ENCODE peak calls at places on chromosomes 4 and X, in five cellular contexts. One of them, this sample, is unnamed.

GRCh38 chr4:5615496-5616075 is 92.8 kb downstream of the EVC2 start:
- DNase-seq in HFF-Myc: no peak
- DNase-seq in left ventricle myocardium inferior: no peak
- DNase-seq in transverse colon: no peak
- DNase-seq in mesendoderm: peak
- DNase-seq in this sample: no peak

GRCh38 chrX:71102292-71102691 is 4.2 kb downstream of the CXorf65 start:
- DNase-seq in HFF-Myc: no peak
- DNase-seq in left ventricle myocardium inferior: no peak
- DNase-seq in transverse colon: no peak
- DNase-seq in mesendoderm: no peak
- DNase-seq in this sample: no peak

GRCh38 chr4:140851032-140851636 is 94.9 kb upstream of the TBC1D9 start:
- DNase-seq in HFF-Myc: peak
- DNase-seq in left ventricle myocardium inferior: no peak
- DNase-seq in transverse colon: peak
- DNase-seq in mesendoderm: peak
- DNase-seq in this sample: no peak

GRCh38 chr4:37639551-37640293 is 46.5 kb downstream of the RELL1 start:
- DNase-seq in HFF-Myc: no peak
- DNase-seq in left ventricle myocardium inferior: no peak
- DNase-seq in transverse colon: no peak
- DNase-seq in mesendoderm: no peak
- DNase-seq in this sample: no peak

GRCh38 chr4:151541438-151542071 is 132.6 kb downstream of the FHIP1A start:
- DNase-seq in HFF-Myc: peak
- DNase-seq in left ventricle myocardium inferior: no peak
- DNase-seq in transverse colon: no peak
- DNase-seq in mesendoderm: peak
- DNase-seq in this sample: peak

GRCh38 chrX:70001708-70002341 is 47.9 kb downstream of the AWAT2 start:
- DNase-seq in HFF-Myc: no peak
- DNase-seq in left ventricle myocardium inferior: no peak
- DNase-seq in transverse colon: no peak
- DNase-seq in mesendoderm: no peak
- DNase-seq in this sample: no peak

GRCh38 chr4:129641179-129641578 is 545.2 kb downstream of the C4orf33 start:
- DNase-seq in HFF-Myc: peak
- DNase-seq in left ventricle myocardium inferior: peak
- DNase-seq in transverse colon: peak
- DNase-seq in mesendoderm: peak
- DNase-seq in this sample: no peak

GRCh38 chr4:81635747-81636146 is 164.0 kb upstream of the RASGEF1B start:
- DNase-seq in HFF-Myc: no peak
- DNase-seq in left ventricle myocardium inferior: no peak
- DNase-seq in transverse colon: peak
- DNase-seq in mesendoderm: no peak
- DNase-seq in this sample: no peak

GRCh38 chr4:118265312-118266144 is 87.3 kb downstream of the PRSS12 start:
- DNase-seq in HFF-Myc: no peak
- DNase-seq in left ventricle myocardium inferior: no peak
- DNase-seq in transverse colon: peak
- DNase-seq in mesendoderm: no peak
- DNase-seq in this sample: no peak

GRCh38 chr4:133594246-133595207 is 445.4 kb downstream of the PCDH10 start:
- DNase-seq in HFF-Myc: no peak
- DNase-seq in left ventricle myocardium inferior: no peak
- DNase-seq in transverse colon: no peak
- DNase-seq in mesendoderm: peak
- DNase-seq in this sample: peak

GRCh38 chr4:159382875-159383568 is 280.1 kb downstream of the RAPGEF2 start:
- DNase-seq in HFF-Myc: no peak
- DNase-seq in left ventricle myocardium inferior: no peak
- DNase-seq in transverse colon: no peak
- DNase-seq in mesendoderm: peak
- DNase-seq in this sample: no peak
- H3K4me3 ChIP-seq in HFF-Myc: no peak
- H3K4me3 ChIP-seq in left ventricle myocardium inferior: peak
- H3K4me3 ChIP-seq in transverse colon: no peak
- H3K4me3 ChIP-seq in mesendoderm: no peak
- H3K4me3 ChIP-seq in this sample: no peak

DNA sequence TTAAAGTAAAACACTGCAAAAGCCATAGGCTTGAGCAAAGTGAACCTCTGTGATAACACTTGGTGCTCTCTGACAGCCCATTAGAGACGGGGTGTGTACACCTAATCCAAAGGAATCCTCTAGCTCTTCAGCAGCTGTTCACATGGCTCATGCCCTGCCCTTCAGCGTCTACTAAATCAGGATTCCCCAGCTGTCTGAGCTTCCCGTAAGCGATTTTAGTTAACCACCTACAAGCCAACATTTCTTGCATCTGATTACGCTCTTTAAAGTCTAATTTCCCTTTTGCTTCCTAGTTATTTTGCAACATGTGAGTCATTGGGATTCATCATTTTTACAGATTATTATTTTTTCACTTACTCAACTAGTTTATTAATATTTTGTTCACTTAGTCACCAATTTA is 6.5 kb downstream of the DMD start:
- DNase-seq in HFF-Myc: no peak
- DNase-seq in left ventricle myocardium inferior: no peak
- DNase-seq in transverse colon: no peak
- DNase-seq in mesendoderm: no peak
- DNase-seq in this sample: no peak
- H3K4me3 ChIP-seq in HFF-Myc: no peak
- H3K4me3 ChIP-seq in left ventricle myocardium inferior: peak
- H3K4me3 ChIP-seq in transverse colon: no peak
- H3K4me3 ChIP-seq in mesendoderm: no peak
- H3K4me3 ChIP-seq in this sample: no peak

DNA sequence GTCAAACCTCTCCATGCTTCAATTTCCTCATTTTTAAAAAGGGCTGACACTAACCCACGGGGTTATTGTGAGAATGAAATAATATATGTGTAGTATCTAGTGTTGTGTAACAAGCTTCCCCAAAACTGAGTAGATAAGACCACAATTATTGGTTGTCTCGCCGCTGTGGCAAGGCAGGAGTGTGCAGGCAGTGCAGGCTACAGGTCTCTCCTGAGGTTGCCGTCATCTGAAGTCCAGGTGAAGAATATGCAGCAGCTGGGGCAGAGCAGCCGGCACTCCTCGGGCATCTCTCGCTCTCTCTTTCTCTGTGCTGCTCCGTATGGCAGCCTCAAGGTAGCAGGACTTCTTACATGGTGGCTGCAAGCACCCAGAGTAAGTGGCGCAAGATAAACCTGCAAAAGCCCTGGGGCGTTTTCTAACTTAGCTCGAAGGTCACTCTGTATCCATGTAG is 31.0 kb downstream of the RAB33B start:
- DNase-seq in HFF-Myc: no peak
- DNase-seq in left ventricle myocardium inferior: no peak
- DNase-seq in transverse colon: no peak
- DNase-seq in mesendoderm: no peak
- DNase-seq in this sample: no peak
- H3K4me3 ChIP-seq in HFF-Myc: no peak
- H3K4me3 ChIP-seq in left ventricle myocardium inferior: no peak
- H3K4me3 ChIP-seq in transverse colon: no peak
- H3K4me3 ChIP-seq in mesendoderm: no peak
- H3K4me3 ChIP-seq in this sample: no peak

DNA sequence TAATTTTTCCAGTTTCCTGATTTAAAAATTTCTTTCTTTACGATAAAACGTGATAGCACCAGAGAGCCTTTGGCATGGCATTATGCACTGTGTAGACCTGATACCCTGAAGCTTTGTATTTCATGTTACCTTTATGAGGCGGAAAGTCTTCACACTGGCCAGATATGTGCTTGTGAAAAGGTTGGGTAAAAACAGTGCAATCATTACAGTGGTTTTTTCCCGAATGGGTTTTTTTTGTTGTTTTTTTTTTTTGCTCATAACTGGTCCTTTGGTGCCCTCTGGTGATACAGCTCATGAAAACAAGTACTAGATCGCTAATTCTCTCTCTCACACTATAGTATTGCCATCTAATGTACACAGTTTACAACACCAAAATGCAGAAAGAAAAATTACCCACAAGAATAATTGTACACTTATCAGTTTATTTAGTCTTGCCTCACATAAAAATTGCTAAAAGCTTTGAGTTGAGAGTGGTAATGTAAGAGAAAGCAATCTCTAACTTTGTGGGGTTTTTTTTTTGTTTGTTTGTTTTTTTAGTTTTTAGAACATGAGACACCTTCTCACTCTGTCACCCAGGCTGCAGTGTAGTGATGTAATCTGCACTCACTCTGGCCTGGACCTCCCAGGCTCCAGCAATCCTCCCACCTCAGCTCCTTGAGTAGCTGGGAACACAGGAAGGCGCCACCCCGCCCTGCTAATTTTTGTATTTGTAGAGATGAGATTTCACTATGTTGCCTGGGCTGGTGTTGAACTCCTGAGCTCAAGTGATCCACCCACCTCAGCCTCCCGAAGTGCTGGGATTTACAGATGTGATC is 21.3 kb downstream of the SPCS3 start:
- DNase-seq in HFF-Myc: no peak
- DNase-seq in left ventricle myocardium inferior: no peak
- DNase-seq in transverse colon: no peak
- DNase-seq in mesendoderm: peak
- DNase-seq in this sample: no peak
- H3K4me3 ChIP-seq in HFF-Myc: no peak
- H3K4me3 ChIP-seq in left ventricle myocardium inferior: peak
- H3K4me3 ChIP-seq in transverse colon: no peak
- H3K4me3 ChIP-seq in mesendoderm: no peak
- H3K4me3 ChIP-seq in this sample: no peak

GRCh38 chr4:65668201-65669007 is 1.9 kb downstream of the EPHA5 start:
- DNase-seq in HFF-Myc: no peak
- DNase-seq in left ventricle myocardium inferior: no peak
- DNase-seq in transverse colon: no peak
- DNase-seq in mesendoderm: peak
- DNase-seq in this sample: no peak

GRCh38 chr4:65669981-65670330 is 333 bp downstream of the EPHA5 start:
- DNase-seq in HFF-Myc: no peak
- DNase-seq in left ventricle myocardium inferior: no peak
- DNase-seq in transverse colon: no peak
- DNase-seq in mesendoderm: no peak
- DNase-seq in this sample: no peak

GRCh38 chr4:65669008-65669971 is 999 bp downstream of the EPHA5 start:
- DNase-seq in HFF-Myc: no peak
- DNase-seq in left ventricle myocardium inferior: no peak
- DNase-seq in transverse colon: no peak
- DNase-seq in mesendoderm: peak
- DNase-seq in this sample: no peak

GRCh38 chr4:65671402-65671801 is 1.1 kb upstream of the EPHA5 start:
- DNase-seq in HFF-Myc: no peak
- DNase-seq in left ventricle myocardium inferior: no peak
- DNase-seq in transverse colon: no peak
- DNase-seq in mesendoderm: peak
- DNase-seq in this sample: no peak

GRCh38 chr4:65670331-65671031 is at the start of gene EPHA5:
- DNase-seq in HFF-Myc: no peak
- DNase-seq in left ventricle myocardium inferior: peak
- DNase-seq in transverse colon: no peak
- DNase-seq in mesendoderm: peak
- DNase-seq in this sample: peak
- H3K4me3 ChIP-seq in HFF-Myc: no peak
- H3K4me3 ChIP-seq in left ventricle myocardium inferior: peak
- H3K4me3 ChIP-seq in transverse colon: no peak
- H3K4me3 ChIP-seq in mesendoderm: peak
- H3K4me3 ChIP-seq in this sample: peak

DNA sequence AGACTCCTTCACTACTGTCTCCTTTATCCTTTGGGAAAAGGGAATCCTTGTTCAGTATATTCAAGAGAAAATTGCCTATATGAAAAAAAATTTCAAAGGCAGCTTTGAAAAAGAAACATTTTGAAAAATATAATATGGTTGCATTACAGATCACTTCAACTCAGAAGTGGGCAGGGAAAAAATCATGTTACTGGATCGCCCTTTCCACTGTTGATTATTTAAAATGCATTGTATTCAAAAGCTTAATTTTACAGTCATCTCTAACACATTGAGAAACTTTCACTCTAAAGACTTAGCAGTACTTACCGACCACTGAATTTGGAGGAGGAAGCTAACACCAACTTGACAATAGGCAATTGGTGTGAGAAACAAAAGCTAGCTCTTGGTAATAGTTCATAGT is 101.8 kb downstream of the CEP135 start:
- DNase-seq in HFF-Myc: no peak
- DNase-seq in left ventricle myocardium inferior: no peak
- DNase-seq in transverse colon: no peak
- DNase-seq in mesendoderm: peak
- DNase-seq in this sample: no peak
- H3K4me3 ChIP-seq in HFF-Myc: no peak
- H3K4me3 ChIP-seq in left ventricle myocardium inferior: no peak
- H3K4me3 ChIP-seq in transverse colon: no peak
- H3K4me3 ChIP-seq in mesendoderm: no peak
- H3K4me3 ChIP-seq in this sample: no peak

GRCh38 chr4:162015090-162015489 is 148.7 kb downstream of the FSTL5 start:
- DNase-seq in HFF-Myc: no peak
- DNase-seq in left ventricle myocardium inferior: no peak
- DNase-seq in transverse colon: no peak
- DNase-seq in mesendoderm: no peak
- DNase-seq in this sample: peak

GRCh38 chr4:162010362-162010761 is 153.4 kb downstream of the FSTL5 start:
- DNase-seq in HFF-Myc: no peak
- DNase-seq in left ventricle myocardium inferior: no peak
- DNase-seq in transverse colon: no peak
- DNase-seq in mesendoderm: no peak
- DNase-seq in this sample: no peak

GRCh38 chr4:162016991-162017390 is 146.8 kb downstream of the FSTL5 start:
- DNase-seq in HFF-Myc: no peak
- DNase-seq in left ventricle myocardium inferior: no peak
- DNase-seq in transverse colon: no peak
- DNase-seq in mesendoderm: no peak
- DNase-seq in this sample: no peak

DNA sequence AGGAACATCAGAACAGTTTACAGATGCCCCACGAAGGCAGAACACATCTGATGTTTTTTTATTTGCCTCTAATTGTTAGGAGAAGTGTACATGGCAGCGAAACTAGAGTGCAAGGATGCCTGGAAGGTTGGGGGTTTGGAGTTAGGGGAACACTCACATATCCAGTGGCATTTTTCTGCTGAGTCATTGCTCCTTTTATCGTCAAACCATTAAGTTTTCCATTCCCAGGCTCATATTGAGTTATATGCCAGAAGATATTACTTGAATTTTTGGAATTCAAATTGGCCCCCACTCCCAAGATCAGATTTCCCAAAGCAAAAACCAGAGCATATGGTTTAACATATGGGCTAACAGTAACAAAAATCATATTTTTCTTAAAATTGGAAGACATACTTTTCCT is 152.8 kb downstream of the FSTL5 start:
- DNase-seq in HFF-Myc: no peak
- DNase-seq in left ventricle myocardium inferior: no peak
- DNase-seq in transverse colon: no peak
- DNase-seq in mesendoderm: no peak
- DNase-seq in this sample: no peak
- H3K4me3 ChIP-seq in HFF-Myc: no peak
- H3K4me3 ChIP-seq in left ventricle myocardium inferior: no peak
- H3K4me3 ChIP-seq in transverse colon: no peak
- H3K4me3 ChIP-seq in mesendoderm: no peak
- H3K4me3 ChIP-seq in this sample: no peak

GRCh38 chrX:10617964-10618342 is 2.4 kb downstream of the MID1 start:
- DNase-seq in HFF-Myc: no peak
- DNase-seq in left ventricle myocardium inferior: no peak
- DNase-seq in transverse colon: no peak
- DNase-seq in mesendoderm: no peak
- DNase-seq in this sample: no peak
- H3K4me3 ChIP-seq in HFF-Myc: peak
- H3K4me3 ChIP-seq in left ventricle myocardium inferior: peak
- H3K4me3 ChIP-seq in transverse colon: no peak
- H3K4me3 ChIP-seq in mesendoderm: no peak
- H3K4me3 ChIP-seq in this sample: peak

This sample was measured in retinal pigment epithelial cell.